ENCODE peak calls at places on chromosomes 2 and 18, in four cellular contexts. V, Q, M and E are unnamed samples.

GRCh38 chr2:109530712-109531111 is 83.1 kb downstream of the SEPTIN10 start:
- DNase-seq in V (no peak), Q (no peak), M (no peak), E (no peak)

GRCh38 chr18:36579311-36579710 is 249.5 kb downstream of the TPGS2 start:
- DNase-seq in V (no peak), Q (no peak), M (no peak), E (no peak)

GRCh38 chr2:162989507-162989906 is 150.9 kb upstream of the KCNH7 start:
- DNase-seq in V (no peak), Q (peak; percentile 4), M (peak; percentile 38), E (peak; percentile 20)

GRCh38 chr2:212392048-212392447 is 146.6 kb downstream of the ERBB4 start:
- DNase-seq in V (no peak), Q (peak; percentile 49), M (no peak), E (no peak)

GRCh38 chr2:219112651-219113338 is 47.8 kb downstream of the NHEJ1 start:
- DNase-seq in V (no peak), Q (no peak), M (no peak), E (no peak)

GRCh38 chr2:7012141-7012809 is 95.1 kb downstream of the RNF144A start:
- DNase-seq in V (no peak), Q (peak; percentile 89), M (no peak), E (no peak)

GRCh38 chr2:110948027-110948687 is 172.6 kb upstream of the BCL2L11 start:
- DNase-seq in V (no peak), Q (no peak), M (peak; percentile 48), E (no peak)

GRCh38 chr2:96329416-96329815 is 4.3 kb downstream of the ITPRIPL1 start:
- DNase-seq in V (no peak), Q (peak; percentile 65), M (peak; percentile 60), E (no peak)

GRCh38 chr2:195531754-195532153 is 125.3 kb upstream of the SLC39A10 start:
- DNase-seq in V (no peak), Q (no peak), M (no peak), E (no peak)

GRCh38 chr2:109171444-109172334 is 42.7 kb downstream of the SH3RF3 start:
- DNase-seq in V (no peak), Q (peak; percentile 91), M (peak; percentile 97), E (no peak)

GRCh38 chr2:42933824-42934254 is 141.5 kb upstream of the HAAO start:
- DNase-seq in V (no peak), Q (no peak), M (peak; percentile 90), E (no peak)

GRCh38 chr2:133421516-133422324 is 146.5 kb downstream of the NCKAP5 start:
- DNase-seq in V (no peak), Q (peak; percentile 7), M (no peak), E (peak; percentile 12)

GRCh38 chr2:232432598-232433184 is 23.3 kb upstream of the ALPI start:
- DNase-seq in V (no peak), Q (no peak), M (no peak), E (peak; percentile 85)

GRCh38 chr2:134465706-134466105 is 211.8 kb downstream of the MGAT5 start:
- DNase-seq in V (no peak), Q (no peak), M (no peak), E (no peak)

GRCh38 chr2:36486546-36487044 is 111.4 kb downstream of the FEZ2 start:
- DNase-seq in V (no peak), Q (peak; percentile 59), M (peak; percentile 2), E (peak; percentile 20)